ENCODE peak calls at places on chromosomes 16 and 17, in nine cellular contexts. D is ovary; C is globus pallidus; I is activated CD8-positive, alpha-beta memory T cell treated with anti-CD3 and anti-CD28 coated beads, Interleukin-2, amount 50 U/mL, for 48 hours; S is effector memory CD4-positive, alpha-beta T cell; R is SK-N-DZ; Y is stimulated activated CD4-positive, alpha-beta T cell treated with anti-CD3 and anti-CD28 coated beads, TNF-alpha, amount 100 ng/mL, for 1 hour; M is effector CD4-positive, alpha-beta T cell; W is activated naive CD8-positive, alpha-beta T cell treated with anti-CD3 and anti-CD28 coated beads, Interleukin-2, amount 50 U/mL, for 24 hours. V is an unnamed sample.

GRCh38 chr16:53518550-53519416 is 15.8 kb upstream of the AKTIP start:
- DNase-seq in R (peak), W (peak), Y (no peak), S (peak), C (no peak), D (no peak), M (peak), I (peak), V (no peak)

GRCh38 chr16:74451951-74452758 is 30.9 kb upstream of the CLEC18B start:
- DNase-seq in I (no peak), D (no peak), S (no peak), W (no peak), M (no peak), C (no peak), Y (no peak), R (no peak), V (peak)

GRCh38 chr16:72042157-72042660 is 12.1 kb upstream of the HP start:
- DNase-seq in R (no peak), M (no peak), Y (no peak), C (no peak), W (no peak), I (no peak), D (no peak), S (no peak), V (no peak)

GRCh38 chr17:30831257-30831656 is 509 bp upstream of the ATAD5 start:
- DNase-seq in Y (no peak), D (no peak), S (no peak), I (no peak), C (no peak), W (no peak), R (peak), M (no peak), V (no peak)

GRCh38 chr17:75442168-75443103 is 14.0 kb upstream of the TMEM94 start:
- DNase-seq in S (no peak), Y (no peak), C (no peak), D (no peak), R (no peak), W (no peak), I (no peak), M (no peak), V (no peak)

GRCh38 chr16:1752853-1753252 is 18.5 kb downstream of the NME3 start:
- DNase-seq in I (no peak), Y (no peak), W (no peak), M (no peak), S (no peak), D (no peak), C (no peak), R (no peak), V (no peak)

GRCh38 chr17:59404471-59404870 is 73.0 kb downstream of the YPEL2 start:
- DNase-seq in S (no peak), D (no peak), R (no peak), C (no peak), W (no peak), I (no peak), M (no peak), Y (no peak), V (no peak)

GRCh38 chr17:76781056-76781982 is 43.4 kb downstream of the MFSD11 start:
- DNase-seq in D (no peak), R (no peak), S (no peak), M (no peak), I (no peak), W (no peak), C (no peak), Y (no peak), V (no peak)

GRCh38 chr17:67223924-67224323 is 21.1 kb downstream of the HELZ start:
- DNase-seq in D (no peak), Y (no peak), I (no peak), C (no peak), S (no peak), W (peak), R (peak), M (no peak), V (no peak)

GRCh38 chr16:75298252-75298651 is 46.8 kb upstream of the BCAR1 start:
- DNase-seq in Y (no peak), W (no peak), M (no peak), S (no peak), I (no peak), D (no peak), C (peak), R (no peak), V (peak)

GRCh38 chr17:79276824-79277223 is 202.2 kb downstream of the ENGASE start:
- DNase-seq in W (no peak), S (no peak), C (no peak), Y (no peak), M (no peak), I (no peak), D (no peak), R (no peak), V (no peak)

GRCh38 chr17:19305261-19305660 is 57.3 kb downstream of the B9D1 start:
- DNase-seq in Y (no peak), I (no peak), C (no peak), M (no peak), S (no peak), R (no peak), D (no peak), W (no peak), V (no peak)

GRCh38 chr16:9256196-9256595 is 164.8 kb downstream of the HAPSTR1 start:
- DNase-seq in D (no peak), I (peak), S (no peak), R (peak), Y (no peak), M (no peak), W (peak), C (no peak), V (no peak)

GRCh38 chr16:24062270-24062817 is 193.8 kb upstream of the CACNG3 start:
- DNase-seq in S (no peak), D (no peak), I (peak), Y (no peak), R (no peak), C (no peak), W (no peak), M (no peak), V (no peak)

GRCh38 chr17:77846531-77847085 is 111.9 kb upstream of the TNRC6C start:
- DNase-seq in M (peak), C (no peak), S (no peak), Y (no peak), R (no peak), W (no peak), D (no peak), I (no peak), V (no peak)

GRCh38 chr16:82287948-82288347 is 117.9 kb upstream of the MPHOSPH6 start:
- DNase-seq in S (no peak), R (no peak), D (no peak), Y (no peak), C (no peak), W (no peak), I (no peak), M (no peak), V (no peak)

GRCh38 chr17:79563237-79564013 is 47.4 kb downstream of the RBFOX3 start:
- DNase-seq in S (no peak), Y (no peak), D (no peak), C (no peak), I (no peak), W (no peak), R (no peak), M (no peak), V (no peak)

GRCh38 chr17:41026668-41027471 is at the start of gene KRTAP1-5:
- DNase-seq in W (no peak), I (no peak), Y (no peak), S (no peak), C (no peak), M (no peak), D (no peak), R (no peak), V (no peak)

GRCh38 chr17:8556074-8556473 is 74.5 kb downstream of the MYH10 start:
- DNase-seq in C (no peak), W (no peak), D (no peak), R (no peak), I (no peak), M (no peak), Y (no peak), S (no peak), V (no peak)

GRCh38 chr17:39197380-39198185 is at the start of gene CACNB1:
- DNase-seq in I (peak), R (peak), D (peak), M (peak), C (peak), Y (peak), S (peak), W (peak), V (no peak)

GRCh38 chr16:70476272-70477020 is 22.1 kb downstream of the FCSK start:
- DNase-seq in D (no peak), Y (no peak), C (no peak), M (no peak), S (no peak), I (peak), W (peak), R (no peak), V (no peak)

GRCh38 chr16:72021043-72021442 is 12.5 kb downstream of the DHODH start:
- DNase-seq in C (no peak), M (no peak), R (no peak), I (no peak), Y (no peak), W (no peak), D (no peak), S (no peak), V (no peak)

GRCh38 chr17:75271955-75272847 is 1.2 kb upstream of the MIF4GD start:
- DNase-seq in S (no peak), W (no peak), I (peak), C (no peak), M (no peak), D (peak), Y (no peak), R (no peak), V (no peak)

GRCh38 chr16:68490829-68491575 is 42.7 kb upstream of the SMPD3 start:
- DNase-seq in R (no peak), D (no peak), I (no peak), S (no peak), M (no peak), W (no peak), Y (no peak), C (no peak), V (no peak)

GRCh38 chr16:64829678-64830077 is 292.2 kb downstream of the CDH11 start:
- DNase-seq in D (no peak), M (no peak), I (no peak), S (no peak), W (no peak), Y (no peak), R (no peak), C (no peak), V (no peak)

GRCh38 chr17:1351967-1352366 is 48.1 kb downstream of the YWHAE start:
- DNase-seq in I (peak), M (no peak), R (no peak), C (no peak), S (no peak), Y (no peak), D (no peak), W (no peak), V (no peak)

GRCh38 chr17:63834431-63835166 is 7.1 kb upstream of the FTSJ3 start:
- DNase-seq in W (peak), S (peak), R (peak), C (peak), M (peak), Y (no peak), I (peak), D (no peak), V (no peak)